ENCODE peak calls at places on chromosomes 7 and 10, in seven cellular contexts. M is foreskin fibroblast; A is bronchial epithelial cell; Q is Kasumi-1; N is stimulated activated CD4-positive, alpha-beta T cell treated with anti-CD3 and anti-CD28 coated beads, Interleukin-2, amount 100 ng/mL, for 48 hours; S is activated naive CD8-positive, alpha-beta T cell treated with anti-CD3 and anti-CD28 coated beads, Interleukin-2, amount 50 U/mL, for 24 hours; H is A549. F is an unnamed sample.

GRCh38 chr10:5424751-5425150 is 12.4 kb downstream of the NET1 start:
- DNase-seq in A (no peak), N (no peak), Q (no peak), H (no peak), M (no peak), S (no peak), F (no peak)

GRCh38 chr7:95694334-95694733 is 78.0 kb upstream of the DYNC1I1 start:
- DNase-seq in A (no peak), S (no peak), Q (no peak), M (no peak), N (no peak), H (no peak), F (no peak)

GRCh38 chr10:124864421-124865193 is 63.0 kb downstream of the ABRAXAS2 start:
- DNase-seq in N (no peak), M (no peak), H (no peak), Q (no peak), A (peak), S (no peak), F (no peak)

GRCh38 chr7:39428221-39428620 is 138.0 kb upstream of the YAE1 start:
- DNase-seq in H (no peak), M (peak), A (peak), N (no peak), Q (no peak), S (no peak), F (no peak)

GRCh38 chr7:148303295-148304013 is 287.1 kb upstream of the C7orf33 start:
- DNase-seq in M (peak), A (peak), Q (no peak), N (no peak), H (no peak), S (no peak), F (no peak)

GRCh38 chr7:38232475-38233366 is 40.7 kb downstream of the TARP start:
- DNase-seq in N (peak), A (no peak), M (no peak), S (peak), Q (peak), H (no peak), F (no peak)

GRCh38 chr10:61188691-61189090 is 244.7 kb upstream of the RHOBTB1 start:
- DNase-seq in M (no peak), Q (no peak), H (no peak), N (no peak), S (no peak), A (no peak), F (no peak)

GRCh38 chr10:96390460-96390864 is 31.7 kb upstream of the OPALIN start:
- DNase-seq in M (no peak), S (no peak), Q (no peak), N (no peak), H (no peak), A (no peak), F (no peak)

GRCh38 chr10:78299861-78300453 is 266.3 kb downstream of the RPS24 start:
- DNase-seq in Q (peak), M (no peak), S (no peak), H (no peak), A (no peak), N (no peak), F (no peak)

GRCh38 chr10:23150610-23151009 is 41.5 kb upstream of the PTF1A start:
- DNase-seq in H (no peak), Q (no peak), N (no peak), M (no peak), A (no peak), S (no peak), F (no peak)

GRCh38 chr7:157438121-157439025 is 101.6 kb downstream of the DNAJB6 start:
- DNase-seq in N (no peak), S (no peak), H (no peak), M (no peak), A (no peak), Q (no peak), F (no peak)

GRCh38 chr7:158394936-158395335 is 192.7 kb downstream of the PTPRN2 start:
- DNase-seq in A (no peak), S (peak), Q (peak), H (peak), N (peak), M (no peak), F (peak)

GRCh38 chr10:73897693-73898092 is 13.2 kb upstream of the PLAU start:
- DNase-seq in H (no peak), S (no peak), A (no peak), N (no peak), M (no peak), Q (no peak), F (no peak)

GRCh38 chr10:48506147-48506917 is 98.5 kb downstream of the ARHGAP22 start:
- DNase-seq in H (peak), N (no peak), S (no peak), M (no peak), Q (peak), A (peak), F (no peak)

GRCh38 chr10:120950103-120950561 is 99.0 kb downstream of the WDR11 start:
- DNase-seq in Q (no peak), A (no peak), M (peak), N (no peak), S (no peak), H (no peak), F (no peak)

GRCh38 chr10:133379152-133379800 is at the start of gene PAOX:
- DNase-seq in M (peak), S (peak), N (peak), H (peak), A (peak), Q (no peak), F (no peak)

GRCh38 chr10:3418901-3419300 is 246.3 kb upstream of the PITRM1 start:
- DNase-seq in M (no peak), S (no peak), A (no peak), N (no peak), H (no peak), Q (no peak), F (no peak)

GRCh38 chr10:79146611-79147130 is 77.9 kb downstream of the ZMIZ1 start:
- DNase-seq in N (no peak), M (no peak), Q (no peak), H (no peak), S (no peak), A (no peak), F (no peak)

GRCh38 chr7:102933763-102934162 is 21.0 kb downstream of the LRRC17 start:
- DNase-seq in N (no peak), M (peak), Q (no peak), S (no peak), A (peak), H (no peak), F (no peak)

GRCh38 chr10:116825901-116826300 is 23.4 kb upstream of the ENO4 start:
- DNase-seq in N (no peak), H (no peak), S (no peak), Q (no peak), A (no peak), M (no peak), F (no peak)

GRCh38 chr10:103442031-103442461 is 10.1 kb downstream of the CALHM2 start:
- DNase-seq in Q (peak), H (no peak), M (peak), N (no peak), A (no peak), S (no peak), F (no peak)

GRCh38 chr10:51020175-51020574 is 54.1 kb upstream of the PRKG1 start:
- DNase-seq in H (no peak), A (no peak), S (no peak), N (no peak), M (no peak), Q (no peak), F (no peak)

GRCh38 chr10:91712315-91712714 is 79.4 kb upstream of the PPP1R3C start:
- DNase-seq in S (no peak), A (no peak), M (no peak), Q (no peak), N (no peak), H (no peak), F (no peak)

GRCh38 chr7:94698275-94698674 is 42.3 kb upstream of the SGCE start:
- DNase-seq in A (peak), N (no peak), Q (no peak), S (no peak), M (peak), H (peak), F (no peak)

GRCh38 chr10:112340601-112341000 is 33.3 kb upstream of the ACSL5 start:
- DNase-seq in S (no peak), H (no peak), Q (no peak), M (no peak), N (no peak), A (no peak), F (no peak)

GRCh38 chr7:34133356-34133982 is 228.1 kb downstream of the BMPER start:
- DNase-seq in M (peak), N (no peak), H (peak), S (no peak), A (peak), Q (no peak), F (no peak)

GRCh38 chr7:134448359-134449229 is 10.3 kb downstream of the AKR1B1 start:
- DNase-seq in Q (no peak), M (peak), H (peak), A (peak), N (no peak), S (no peak), F (no peak)

GRCh38 chr7:28020302-28020940 is 160.2 kb downstream of the JAZF1 start:
- DNase-seq in Q (peak), A (peak), H (peak), M (peak), N (peak), S (peak), F (peak)

GRCh38 chr7:12721286-12721830 is 33.9 kb downstream of the ARL4A start:
- DNase-seq in A (no peak), N (no peak), H (no peak), S (no peak), M (no peak), Q (no peak), F (no peak)

GRCh38 chr10:88162852-88163251 is 299.4 kb downstream of the PTEN start:
- DNase-seq in N (no peak), A (no peak), H (no peak), S (no peak), M (no peak), Q (no peak), F (no peak)

GRCh38 chr7:139823855-139824670 is 5.0 kb upstream of the TBXAS1 start:
- DNase-seq in M (peak), Q (no peak), S (no peak), N (no peak), H (no peak), A (no peak), F (no peak)

GRCh38 chr7:114370177-114370576 is 44.4 kb upstream of the FOXP2 start:
- DNase-seq in N (no peak), H (no peak), Q (no peak), A (no peak), S (no peak), M (no peak), F (no peak)

GRCh38 chr7:5248201-5248885 is 34.4 kb upstream of the SLC29A4 start:
- DNase-seq in A (no peak), H (no peak), M (no peak), S (no peak), N (no peak), Q (no peak), F (no peak)

GRCh38 chr10:11898033-11898371 is 74.8 kb downstream of the PROSER2 start:
- DNase-seq in H (no peak), A (peak), S (no peak), Q (no peak), N (no peak), M (no peak), F (no peak)

F was measured in NT2/D1.